ENCODE peak calls at places on chromosomes 6 and 20, in six cellular contexts. O is GM03348, W is hepatic stellate cell, D is ovary, P is cerebellum, V is IMR-90. H is an unnamed sample.

GRCh38 chr6:424741-425417 is 33.3 kb downstream of the IRF4 start:
- DNase-seq in D (no peak), P (no peak), V (no peak), O (no peak), W (no peak), H (no peak)

GRCh38 chr6:157241411-157241979 is 81.8 kb downstream of the TMEM242 start:
- DNase-seq in V (no peak), P (no peak), W (no peak), D (no peak), O (no peak), H (no peak)

GRCh38 chr20:57938158-57939108 is 228.6 kb upstream of the PMEPA1 start:
- DNase-seq in D (no peak), O (peak), V (no peak), W (no peak), P (no peak), H (no peak)

GRCh38 chr6:11921017-11921438 is 91.1 kb upstream of the HIVEP1 start:
- DNase-seq in D (no peak), V (peak), P (no peak), W (peak), O (peak), H (peak)

GRCh38 chr6:18016133-18016532 is 28.7 kb upstream of the KIF13A start:
- DNase-seq in D (no peak), O (no peak), V (no peak), P (no peak), W (no peak), H (no peak)

GRCh38 chr6:139409026-139409425 is 34.6 kb upstream of the CITED2 start:
- DNase-seq in W (peak), O (peak), D (no peak), V (peak), P (no peak), H (no peak)

GRCh38 chr6:17491416-17492142 is 98.2 kb downstream of the CAP2 start:
- DNase-seq in O (no peak), W (no peak), V (no peak), P (no peak), D (no peak), H (no peak)

GRCh38 chr6:52491203-52492069 is 71.3 kb downstream of the EFHC1 start:
- DNase-seq in W (no peak), O (no peak), V (peak), D (no peak), P (no peak), H (no peak)

GRCh38 chr6:38445321-38445720 is 194.4 kb downstream of the BTBD9 start:
- DNase-seq in P (no peak), D (no peak), V (peak), O (peak), W (peak), H (no peak)

GRCh38 chr20:25252686-25253421 is 5.0 kb downstream of the PYGB start:
- DNase-seq in P (no peak), D (no peak), O (no peak), W (no peak), V (no peak), H (no peak)

GRCh38 chr6:26025047-26025893 is 62.0 kb upstream of the HFE start:
- DNase-seq in W (peak), P (no peak), D (no peak), V (peak), O (no peak), H (no peak)

GRCh38 chr6:133551847-133552331 is 310.7 kb downstream of the EYA4 start:
- DNase-seq in O (peak), V (peak), P (no peak), D (peak), W (peak), H (peak)

GRCh38 chr6:168715643-168716481 is 274.9 kb downstream of the SMOC2 start:
- DNase-seq in D (peak), W (no peak), V (no peak), O (no peak), P (no peak), H (no peak)

GRCh38 chr20:34952676-34953075 is 2.9 kb downstream of the GSS start:
- DNase-seq in V (peak), D (no peak), P (no peak), W (no peak), O (no peak), H (no peak)

GRCh38 chr6:143516700-143517446 is 5.4 kb upstream of the FUCA2 start:
- DNase-seq in P (no peak), D (no peak), O (no peak), W (no peak), V (no peak), H (no peak)

GRCh38 chr20:59005523-59006166 is 1.4 kb downstream of the CTSZ start:
- DNase-seq in V (no peak), O (no peak), D (no peak), P (no peak), W (no peak), H (no peak)

GRCh38 chr20:33119725-33120720 is 40.6 kb downstream of the BPIFB4 start:
- DNase-seq in D (no peak), P (no peak), W (no peak), O (no peak), V (no peak), H (no peak)

GRCh38 chr6:27890351-27891299 is 21.6 kb downstream of the OR2B2 start:
- DNase-seq in O (peak), V (peak), D (no peak), W (peak), P (peak), H (peak)

GRCh38 chr6:39338406-39338805 is 15.9 kb upstream of the KCNK16 start:
- DNase-seq in P (no peak), D (no peak), O (no peak), V (no peak), W (no peak), H (no peak)

GRCh38 chr6:7742214-7742613 is 16.3 kb downstream of the BMP6 start:
- DNase-seq in O (no peak), V (no peak), W (no peak), D (no peak), P (no peak), H (no peak)

GRCh38 chr6:157688960-157689599 is 134.0 kb upstream of the SNX9 start:
- DNase-seq in W (peak), O (peak), P (no peak), V (peak), D (no peak), H (no peak)

GRCh38 chr6:30985490-30985889 is 2.0 kb downstream of the MUC21 start:
- DNase-seq in D (no peak), P (no peak), O (no peak), W (no peak), V (no peak), H (no peak)

GRCh38 chr20:62824476-62825287 is 7.8 kb downstream of the COL9A3 start:
- DNase-seq in V (no peak), W (peak), D (no peak), P (no peak), O (peak), H (no peak)